ENCODE peak calls at places on chromosomes 3 and 15, in four cellular contexts. S is fibroblast of the aortic adventitia, E is astrocyte of the spinal cord, C is GM23338. G is an unnamed sample.
A peak's percentile ranks its signal among the peaks of the same experiment; 100 is the strongest.

GRCh38 chr3:42020681-42021307 is 58.9 kb upstream of the ULK4 start:
- DNase-seq in S (peak; percentile 74), E (peak; percentile 80), C (no peak), G (peak; percentile 89)

GRCh38 chr15:55799287-55800212 is 56.6 kb upstream of the PRTG start:
- DNase-seq in S (peak; percentile 70), E (peak; percentile 59), C (peak; percentile 90), G (peak; percentile 42)

GRCh38 chr3:175208316-175208715 is 349.2 kb downstream of the NAALADL2 start:
- DNase-seq in S (no peak), E (peak; percentile 51), C (no peak), G (peak; percentile 16)

GRCh38 chr15:25408428-25408827 is 30.4 kb downstream of the UBE3A start:
- DNase-seq in S (peak; percentile 35), E (peak; percentile 18), C (no peak), G (no peak)

GRCh38 chr3:122679085-122679466 is 1.6 kb upstream of the PARP14 start:
- DNase-seq in S (peak; percentile 82), E (peak; percentile 79), C (peak; percentile 86), G (peak; percentile 79)

GRCh38 chr15:99385865-99386264 is 134.6 kb downstream of the LRRC28 start:
- DNase-seq in S (peak; percentile 81), E (peak; percentile 58), C (no peak), G (no peak)

GRCh38 chr15:92882697-92883642 is 17.2 kb upstream of the CHD2 start:
- DNase-seq in S (no peak), E (no peak), C (no peak), G (no peak)

GRCh38 chr3:39519076-39519475 is 51.6 kb downstream of the MOBP start:
- DNase-seq in S (peak; percentile 54), E (no peak), C (no peak), G (no peak)

GRCh38 chr3:65048151-65048550 is 360.4 kb upstream of the ADAMTS9 start:
- DNase-seq in S (no peak), E (no peak), C (no peak), G (peak; percentile 41)

GRCh38 chr3:69129531-69129930 is 7.1 kb upstream of the LMOD3 start:
- DNase-seq in S (no peak), E (no peak), C (no peak), G (no peak)

GRCh38 chr15:88141490-88141889 is 115.0 kb downstream of the NTRK3 start:
- DNase-seq in S (no peak), E (no peak), C (no peak), G (no peak)

GRCh38 chr15:38699633-38700230 is 135.1 kb upstream of the RASGRP1 start:
- DNase-seq in S (peak; percentile 71), E (peak; percentile 58), C (peak; percentile 87), G (peak; percentile 79)

GRCh38 chr15:42037650-42038049 is 16.8 kb upstream of the PLA2G4E start:
- DNase-seq in S (no peak), E (no peak), C (no peak), G (peak; percentile 84)

GRCh38 chr3:45593708-45594601 is 596 bp upstream of the LIMD1 start:
- DNase-seq in S (peak; percentile 56), E (peak; percentile 74), C (peak; percentile 85), G (peak; percentile 72)

GRCh38 chr3:124896824-124897526 is 9.8 kb upstream of the ITGB5 start:
- DNase-seq in S (no peak), E (no peak), C (no peak), G (no peak)

GRCh38 chr15:100642950-100643338 is 40.6 kb downstream of the ASB7 start:
- DNase-seq in S (no peak), E (no peak), C (no peak), G (no peak)

GRCh38 chr15:91664224-91664836 is 189.2 kb upstream of the SLCO3A1 start:
- DNase-seq in S (no peak), E (no peak), C (no peak), G (no peak)

GRCh38 chr15:42080585-42081462 is 13.5 kb downstream of the PLA2G4D start:
- DNase-seq in S (peak; percentile 47), E (peak; percentile 8), C (peak; percentile 68), G (peak; percentile 61)

GRCh38 chr3:174498638-174499037 is 360.5 kb upstream of the NAALADL2 start:
- DNase-seq in S (peak; percentile 27), E (peak; percentile 14), C (no peak), G (peak; percentile 1)

GRCh38 chr3:182716114-182716688 is 77.1 kb upstream of the ATP11B start:
- DNase-seq in S (no peak), E (no peak), C (no peak), G (no peak)

GRCh38 chr3:127628426-127628787 is 578 bp upstream of the PODXL2 start:
- DNase-seq in S (no peak), E (no peak), C (no peak), G (no peak)

GRCh38 chr3:12180218-12180617 is 21.5 kb upstream of the TIMP4 start:
- DNase-seq in S (peak; percentile 76), E (peak; percentile 89), C (no peak), G (peak; percentile 72)

GRCh38 chr3:184565421-184566211 is 4.0 kb downstream of the EPHB3 start:
- DNase-seq in S (peak; percentile 80), E (peak; percentile 86), C (no peak), G (peak; percentile 97)

GRCh38 chr3:156604064-156604641 is 49.2 kb upstream of the SSR3 start:
- DNase-seq in S (no peak), E (no peak), C (no peak), G (no peak)

GRCh38 chr3:77541203-77541922 is 501.5 kb downstream of the ROBO2 start:
- DNase-seq in S (no peak), E (no peak), C (no peak), G (no peak)

GRCh38 chr15:30984542-30984941 is 6.9 kb downstream of the MTMR10 start:
- DNase-seq in S (no peak), E (no peak), C (no peak), G (no peak)

GRCh38 chr3:55089211-55089610 is 161.4 kb upstream of the LRTM1 start:
- DNase-seq in S (peak; percentile 51), E (peak; percentile 12), C (no peak), G (no peak)

GRCh38 chr3:120561251-120562045 is 34.7 kb upstream of the NDUFB4 start:
- DNase-seq in S (peak; percentile 85), E (peak; percentile 78), C (peak; percentile 88), G (peak; percentile 71)

GRCh38 chr3:156483426-156483825 is 71.5 kb downstream of the SSR3 start:
- DNase-seq in S (peak; percentile 82), E (peak; percentile 87), C (no peak), G (peak; percentile 84)

GRCh38 chr3:61589856-61590255 is 28.5 kb downstream of the PTPRG start:
- DNase-seq in S (peak; percentile 61), E (peak; percentile 55), C (no peak), G (peak; percentile 91)

GRCh38 chr3:8458711-8459110 is 42.9 kb upstream of the LMCD1 start:
- DNase-seq in S (peak; percentile 98), E (peak; percentile 90), C (no peak), G (no peak)

GRCh38 chr3:193620650-193621049 is 27.6 kb downstream of the OPA1 start:
- DNase-seq in S (peak; percentile 30), E (peak; percentile 34), C (no peak), G (peak; percentile 3)

GRCh38 chr3:142705256-142705655 is 18.6 kb upstream of the TRPC1 start:
- DNase-seq in S (peak; percentile 39), E (no peak), C (no peak), G (no peak)

GRCh38 chr3:47420044-47420430 is 39.2 kb downstream of the PTPN23 start:
- DNase-seq in S (no peak), E (no peak), C (no peak), G (no peak)

GRCh38 chr3:101780661-101781060 is 1.6 kb downstream of the NXPE3 start:
- DNase-seq in S (peak; percentile 86), E (peak; percentile 81), C (peak; percentile 37), G (peak; percentile 85)

GRCh38 chr15:78931439-78931981 is 13.3 kb downstream of the CTSH start:
- DNase-seq in S (no peak), E (no peak), C (no peak), G (no peak)

GRCh38 chr15:82135645-82136044 is 89.8 kb upstream of the MEX3B start:
- DNase-seq in S (peak; percentile 67), E (peak; percentile 87), C (no peak), G (no peak)

GRCh38 chr3:129809297-129809696 is 84.2 kb downstream of the TMCC1 start:
- DNase-seq in S (peak; percentile 27), E (no peak), C (no peak), G (no peak)

GRCh38 chr15:50906954-50907865 is 1.3 kb upstream of the AP4E1 start:
- DNase-seq in S (peak; percentile 4), E (no peak), C (no peak), G (peak; percentile 44)

GRCh38 chr3:50303038-50303815 is at the start of gene HYAL1:
- DNase-seq in S (peak; percentile 30), E (no peak), C (peak; percentile 89), G (peak; percentile 41)
- TF ChIP-seq CTCF in S (no peak), E (no peak), C (peak; percentile 29), G (peak; percentile 14)

GRCh38 chr3:177358968-177359600 is 161.8 kb upstream of the TBL1XR1 start:
- DNase-seq in S (peak; percentile 10), E (peak; percentile 50), C (peak; percentile 80), G (peak; percentile 76)
- H3K4me3 ChIP-seq in S (no peak overlapping the region), E (no peak overlapping the region), C (peak overlapping the region; percentile 64), G (peak overlapping the region; percentile 32)

DNA sequence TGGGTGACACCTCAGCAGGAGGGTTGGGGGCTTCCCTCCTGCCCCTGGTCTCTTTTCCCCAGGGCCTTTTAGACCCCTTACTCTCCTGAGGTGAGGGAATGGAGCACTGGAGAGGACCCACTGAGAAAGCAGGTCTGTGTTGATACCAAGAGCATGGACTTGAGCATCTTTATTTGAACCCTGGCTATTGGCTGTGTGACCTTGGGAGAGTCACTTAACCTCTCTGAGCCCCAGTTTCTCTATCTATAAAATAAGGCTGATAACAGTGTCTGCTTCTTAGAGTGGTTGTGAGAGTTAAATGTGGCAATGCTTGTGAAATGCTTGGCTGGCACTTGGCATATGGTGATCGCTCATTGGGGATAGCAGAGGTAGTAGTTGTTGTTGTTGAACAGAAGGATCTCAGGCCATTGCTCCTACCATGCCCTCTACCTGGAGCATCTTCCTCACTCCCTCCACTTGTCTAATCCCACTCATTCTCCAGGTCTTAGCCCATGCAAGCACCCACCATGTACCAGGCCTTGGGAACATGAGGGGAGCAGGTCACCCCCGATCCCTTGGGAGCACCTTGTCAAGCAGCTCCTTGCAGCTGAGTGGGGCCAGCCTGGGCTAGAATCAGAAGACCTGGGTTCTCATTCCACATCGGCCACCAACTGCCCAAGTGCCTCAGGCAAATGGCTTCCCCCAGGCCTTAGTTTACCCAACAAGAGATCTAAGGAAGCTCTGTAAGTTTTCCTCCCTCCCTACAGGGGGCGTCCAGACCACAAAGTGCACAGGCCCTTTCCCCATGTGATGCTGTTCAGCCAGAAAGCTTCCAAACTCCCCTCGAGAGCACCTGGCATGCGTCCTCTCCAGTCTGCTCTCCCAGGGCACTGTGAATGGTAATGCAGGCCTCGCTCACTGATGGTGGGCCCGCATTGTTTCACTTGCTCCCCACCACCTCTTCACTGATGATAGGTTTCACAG is 96.7 kb downstream of the LSM3 start:
- DNase-seq in S (no peak), E (no peak), C (peak; percentile 82), G (no peak)
- TF ChIP-seq CTCF in S (peak; percentile 27), E (peak; percentile 33), C (peak; percentile 60), G (peak; percentile 20)

GRCh38 chr3:109387241-109387640 is 49.9 kb upstream of the DPPA4 start:
- DNase-seq in S (no peak), E (no peak), C (no peak), G (no peak)
- H3K4me3 ChIP-seq in S (no peak overlapping the region), E (no peak overlapping the region), C (no peak overlapping the region), G (no peak overlapping the region)

GRCh38 chr3:27253831-27254230 is 115.4 kb downstream of the NEK10 start:
- DNase-seq in S (peak; percentile 49), E (peak; percentile 64), C (peak; percentile 78), G (peak; percentile 76)
- TF ChIP-seq CTCF in S (peak; percentile 51), E (peak; percentile 56), C (peak; percentile 61), G (peak; percentile 69)

G was measured in epithelial cell of esophagus.